ENCODE peak calls at places on chromosomes 6 and 20, in ten cellular contexts. One of them, this sample, is unnamed.

GRCh38 chr20:48771542-48771941 is 56.3 kb downstream of the PREX1 start:
- DNase-seq in activated effector memory CD4-positive, alpha-beta T cell treated with Interleukin-2 at 50 U/mL for 16 hours: no peak
- DNase-seq in GM03348: peak; percentile 91
- DNase-seq in NB4: peak; percentile 96
- DNase-seq in RCC 7860: no peak
- DNase-seq in T-cell: no peak
- DNase-seq in effector memory CD8-positive, alpha-beta T cell: no peak
- DNase-seq in left kidney: peak; percentile 92
- DNase-seq in AG08396: no peak
- DNase-seq in B cell: no peak
- DNase-seq in this sample: no peak

GRCh38 chr6:135212020-135212806 is 31.1 kb downstream of the MYB start:
- DNase-seq in GM03348: peak; percentile 63
- DNase-seq in activated effector memory CD4-positive, alpha-beta T cell treated with Interleukin-2 at 50 U/mL for 16 hours: no peak
- DNase-seq in RCC 7860: no peak
- DNase-seq in B cell: no peak
- DNase-seq in AG08396: peak; percentile 19
- DNase-seq in left kidney: no peak
- DNase-seq in effector memory CD8-positive, alpha-beta T cell: no peak
- DNase-seq in NB4: no peak
- DNase-seq in T-cell: no peak
- DNase-seq in this sample: no peak

GRCh38 chr20:51386586-51386985 is 155.9 kb downstream of the NFATC2 start:
- DNase-seq in T-cell: peak; percentile 10
- DNase-seq in GM03348: no peak
- DNase-seq in RCC 7860: no peak
- DNase-seq in left kidney: no peak
- DNase-seq in B cell: no peak
- DNase-seq in NB4: no peak
- DNase-seq in AG08396: no peak
- DNase-seq in effector memory CD8-positive, alpha-beta T cell: peak; percentile 51
- DNase-seq in activated effector memory CD4-positive, alpha-beta T cell treated with Interleukin-2 at 50 U/mL for 16 hours: peak; percentile 29
- DNase-seq in this sample: no peak

GRCh38 chr6:6925391-6926164 is 182.2 kb upstream of the RREB1 start:
- DNase-seq in left kidney: no peak
- DNase-seq in RCC 7860: no peak
- DNase-seq in activated effector memory CD4-positive, alpha-beta T cell treated with Interleukin-2 at 50 U/mL for 16 hours: no peak
- DNase-seq in T-cell: no peak
- DNase-seq in GM03348: peak; percentile 33
- DNase-seq in effector memory CD8-positive, alpha-beta T cell: no peak
- DNase-seq in AG08396: peak; percentile 21
- DNase-seq in NB4: no peak
- DNase-seq in B cell: no peak
- DNase-seq in this sample: no peak

GRCh38 chr6:50791900-50792508 is 26.7 kb upstream of the TFAP2B start:
- DNase-seq in AG08396: peak; percentile 40
- DNase-seq in RCC 7860: peak; percentile 24
- DNase-seq in effector memory CD8-positive, alpha-beta T cell: no peak
- DNase-seq in NB4: peak; percentile 53
- DNase-seq in GM03348: peak; percentile 66
- DNase-seq in B cell: no peak
- DNase-seq in left kidney: peak; percentile 66
- DNase-seq in T-cell: no peak
- DNase-seq in activated effector memory CD4-positive, alpha-beta T cell treated with Interleukin-2 at 50 U/mL for 16 hours: no peak
- DNase-seq in this sample: no peak

GRCh38 chr6:135212935-135213334 is 31.8 kb downstream of the MYB start:
- DNase-seq in AG08396: peak; percentile 21
- DNase-seq in RCC 7860: no peak
- DNase-seq in effector memory CD8-positive, alpha-beta T cell: no peak
- DNase-seq in B cell: no peak
- DNase-seq in GM03348: peak; percentile 45
- DNase-seq in left kidney: no peak
- DNase-seq in T-cell: no peak
- DNase-seq in NB4: no peak
- DNase-seq in activated effector memory CD4-positive, alpha-beta T cell treated with Interleukin-2 at 50 U/mL for 16 hours: no peak
- DNase-seq in this sample: peak; percentile 28

GRCh38 chr20:54228841-54229240 is 21.0 kb downstream of the PFDN4 start:
- DNase-seq in activated effector memory CD4-positive, alpha-beta T cell treated with Interleukin-2 at 50 U/mL for 16 hours: no peak
- DNase-seq in AG08396: no peak
- DNase-seq in left kidney: no peak
- DNase-seq in T-cell: no peak
- DNase-seq in NB4: no peak
- DNase-seq in GM03348: no peak
- DNase-seq in effector memory CD8-positive, alpha-beta T cell: no peak
- DNase-seq in B cell: no peak
- DNase-seq in RCC 7860: no peak
- DNase-seq in this sample: no peak

GRCh38 chr6:161273356-161273751 is 507 bp downstream of the AGPAT4 start:
- DNase-seq in T-cell: peak; percentile 71
- DNase-seq in GM03348: no peak
- DNase-seq in NB4: peak; percentile 21
- DNase-seq in B cell: no peak
- DNase-seq in RCC 7860: peak; percentile 35
- DNase-seq in effector memory CD8-positive, alpha-beta T cell: peak; percentile 38
- DNase-seq in activated effector memory CD4-positive, alpha-beta T cell treated with Interleukin-2 at 50 U/mL for 16 hours: no peak
- DNase-seq in AG08396: peak; percentile 21
- DNase-seq in left kidney: no peak
- DNase-seq in this sample: no peak

GRCh38 chr6:108080010-108080780 is 5.7 kb upstream of the OSTM1 start:
- DNase-seq in left kidney: no peak
- DNase-seq in GM03348: peak; percentile 51
- DNase-seq in AG08396: peak; percentile 61
- DNase-seq in B cell: no peak
- DNase-seq in NB4: no peak
- DNase-seq in activated effector memory CD4-positive, alpha-beta T cell treated with Interleukin-2 at 50 U/mL for 16 hours: no peak
- DNase-seq in T-cell: no peak
- DNase-seq in RCC 7860: no peak
- DNase-seq in effector memory CD8-positive, alpha-beta T cell: no peak
- DNase-seq in this sample: peak; percentile 76

GRCh38 chr6:68427630-68428029 is 207.5 kb upstream of the ADGRB3 start:
- DNase-seq in effector memory CD8-positive, alpha-beta T cell: no peak
- DNase-seq in AG08396: peak; percentile 5
- DNase-seq in left kidney: no peak
- DNase-seq in NB4: no peak
- DNase-seq in RCC 7860: peak; percentile 72
- DNase-seq in B cell: no peak
- DNase-seq in activated effector memory CD4-positive, alpha-beta T cell treated with Interleukin-2 at 50 U/mL for 16 hours: no peak
- DNase-seq in GM03348: no peak
- DNase-seq in T-cell: no peak
- DNase-seq in this sample: peak; percentile 53

GRCh38 chr6:98044168-98044567 is 761.2 kb upstream of the MMS22L start:
- DNase-seq in NB4: no peak
- DNase-seq in B cell: no peak
- DNase-seq in left kidney: no peak
- DNase-seq in RCC 7860: no peak
- DNase-seq in T-cell: no peak
- DNase-seq in activated effector memory CD4-positive, alpha-beta T cell treated with Interleukin-2 at 50 U/mL for 16 hours: no peak
- DNase-seq in AG08396: no peak
- DNase-seq in effector memory CD8-positive, alpha-beta T cell: no peak
- DNase-seq in GM03348: no peak
- DNase-seq in this sample: no peak

GRCh38 chr6:106254636-106255035 is 70.9 kb downstream of the ATG5 start:
- DNase-seq in B cell: no peak
- DNase-seq in activated effector memory CD4-positive, alpha-beta T cell treated with Interleukin-2 at 50 U/mL for 16 hours: no peak
- DNase-seq in RCC 7860: peak; percentile 62
- DNase-seq in effector memory CD8-positive, alpha-beta T cell: no peak
- DNase-seq in T-cell: no peak
- DNase-seq in GM03348: no peak
- DNase-seq in NB4: peak; percentile 41
- DNase-seq in left kidney: no peak
- DNase-seq in AG08396: no peak
- DNase-seq in this sample: peak; percentile 11

GRCh38 chr20:20022498-20022897 is 5.3 kb downstream of the NAA20 start:
- DNase-seq in RCC 7860: no peak
- DNase-seq in activated effector memory CD4-positive, alpha-beta T cell treated with Interleukin-2 at 50 U/mL for 16 hours: no peak
- DNase-seq in NB4: no peak
- DNase-seq in GM03348: no peak
- DNase-seq in effector memory CD8-positive, alpha-beta T cell: no peak
- DNase-seq in AG08396: no peak
- DNase-seq in B cell: no peak
- DNase-seq in left kidney: no peak
- DNase-seq in T-cell: no peak
- DNase-seq in this sample: no peak

GRCh38 chr6:9138856-9139426 is 703.6 kb upstream of the SLC35B3 start:
- DNase-seq in effector memory CD8-positive, alpha-beta T cell: no peak
- DNase-seq in NB4: no peak
- DNase-seq in GM03348: peak; percentile 36
- DNase-seq in RCC 7860: no peak
- DNase-seq in left kidney: no peak
- DNase-seq in B cell: no peak
- DNase-seq in AG08396: peak; percentile 12
- DNase-seq in activated effector memory CD4-positive, alpha-beta T cell treated with Interleukin-2 at 50 U/mL for 16 hours: no peak
- DNase-seq in T-cell: no peak
- DNase-seq in this sample: peak; percentile 29

GRCh38 chr20:34402461-34402860 is 39.4 kb downstream of the ITCH start:
- DNase-seq in activated effector memory CD4-positive, alpha-beta T cell treated with Interleukin-2 at 50 U/mL for 16 hours: no peak
- DNase-seq in NB4: no peak
- DNase-seq in B cell: no peak
- DNase-seq in T-cell: no peak
- DNase-seq in RCC 7860: no peak
- DNase-seq in AG08396: no peak
- DNase-seq in left kidney: no peak
- DNase-seq in GM03348: no peak
- DNase-seq in effector memory CD8-positive, alpha-beta T cell: no peak
- DNase-seq in this sample: no peak

GRCh38 chr6:151814614-151815013 is 7.1 kb downstream of the ESR1 start:
- DNase-seq in activated effector memory CD4-positive, alpha-beta T cell treated with Interleukin-2 at 50 U/mL for 16 hours: no peak
- DNase-seq in AG08396: no peak
- DNase-seq in T-cell: no peak
- DNase-seq in GM03348: no peak
- DNase-seq in left kidney: no peak
- DNase-seq in effector memory CD8-positive, alpha-beta T cell: no peak
- DNase-seq in NB4: no peak
- DNase-seq in B cell: no peak
- DNase-seq in RCC 7860: no peak
- DNase-seq in this sample: no peak

GRCh38 chr6:158799051-158799792 is 19.9 kb downstream of the EZR start:
- DNase-seq in effector memory CD8-positive, alpha-beta T cell: no peak
- DNase-seq in left kidney: peak; percentile 81
- DNase-seq in AG08396: no peak
- DNase-seq in NB4: no peak
- DNase-seq in GM03348: peak; percentile 18
- DNase-seq in activated effector memory CD4-positive, alpha-beta T cell treated with Interleukin-2 at 50 U/mL for 16 hours: no peak
- DNase-seq in B cell: no peak
- DNase-seq in T-cell: no peak
- DNase-seq in RCC 7860: peak; percentile 64
- DNase-seq in this sample: no peak

GRCh38 chr20:58652606-58653303 is 1.7 kb downstream of the STX16 start:
- DNase-seq in GM03348: no peak
- DNase-seq in AG08396: no peak
- DNase-seq in NB4: peak; percentile 26
- DNase-seq in left kidney: no peak
- DNase-seq in T-cell: no peak
- DNase-seq in effector memory CD8-positive, alpha-beta T cell: peak; percentile 17
- DNase-seq in B cell: no peak
- DNase-seq in RCC 7860: peak; percentile 45
- DNase-seq in activated effector memory CD4-positive, alpha-beta T cell treated with Interleukin-2 at 50 U/mL for 16 hours: no peak
- DNase-seq in this sample: no peak

GRCh38 chr6:2713473-2714358 is 37.0 kb downstream of the MYLK4 start:
- DNase-seq in activated effector memory CD4-positive, alpha-beta T cell treated with Interleukin-2 at 50 U/mL for 16 hours: no peak
- DNase-seq in NB4: peak; percentile 37
- DNase-seq in left kidney: no peak
- DNase-seq in RCC 7860: no peak
- DNase-seq in T-cell: no peak
- DNase-seq in effector memory CD8-positive, alpha-beta T cell: no peak
- DNase-seq in AG08396: peak; percentile 37
- DNase-seq in GM03348: peak; percentile 48
- DNase-seq in B cell: no peak
- DNase-seq in this sample: peak; percentile 83

GRCh38 chr6:13066820-13067219 is 261.5 kb downstream of the TBC1D7 start:
- DNase-seq in NB4: no peak
- DNase-seq in effector memory CD8-positive, alpha-beta T cell: no peak
- DNase-seq in RCC 7860: no peak
- DNase-seq in activated effector memory CD4-positive, alpha-beta T cell treated with Interleukin-2 at 50 U/mL for 16 hours: no peak
- DNase-seq in GM03348: no peak
- DNase-seq in T-cell: no peak
- DNase-seq in B cell: no peak
- DNase-seq in AG08396: no peak
- DNase-seq in left kidney: no peak
- DNase-seq in this sample: no peak

GRCh38 chr6:143222758-143223334 is 162.2 kb downstream of the AIG1 start:
- DNase-seq in GM03348: no peak
- DNase-seq in NB4: no peak
- DNase-seq in activated effector memory CD4-positive, alpha-beta T cell treated with Interleukin-2 at 50 U/mL for 16 hours: no peak
- DNase-seq in left kidney: no peak
- DNase-seq in T-cell: no peak
- DNase-seq in effector memory CD8-positive, alpha-beta T cell: no peak
- DNase-seq in RCC 7860: no peak
- DNase-seq in AG08396: no peak
- DNase-seq in B cell: no peak
- DNase-seq in this sample: no peak

GRCh38 chr6:120764312-120764711 is 570.0 kb downstream of the TBC1D32 start:
- DNase-seq in B cell: no peak
- DNase-seq in RCC 7860: no peak
- DNase-seq in T-cell: no peak
- DNase-seq in GM03348: no peak
- DNase-seq in left kidney: no peak
- DNase-seq in AG08396: no peak
- DNase-seq in activated effector memory CD4-positive, alpha-beta T cell treated with Interleukin-2 at 50 U/mL for 16 hours: no peak
- DNase-seq in NB4: peak; percentile 6
- DNase-seq in effector memory CD8-positive, alpha-beta T cell: no peak
- DNase-seq in this sample: no peak

GRCh38 chr6:152981989-152982767 is 663 bp downstream of the FBXO5 start:
- DNase-seq in AG08396: no peak
- DNase-seq in RCC 7860: no peak
- DNase-seq in activated effector memory CD4-positive, alpha-beta T cell treated with Interleukin-2 at 50 U/mL for 16 hours: no peak
- DNase-seq in NB4: peak; percentile 47
- DNase-seq in effector memory CD8-positive, alpha-beta T cell: no peak
- DNase-seq in B cell: no peak
- DNase-seq in left kidney: peak; percentile 51
- DNase-seq in GM03348: peak; percentile 17
- DNase-seq in T-cell: no peak
- DNase-seq in this sample: no peak

GRCh38 chr6:169853196-169854082 is 102.0 kb downstream of the ERMARD start:
- DNase-seq in AG08396: no peak
- DNase-seq in activated effector memory CD4-positive, alpha-beta T cell treated with Interleukin-2 at 50 U/mL for 16 hours: no peak
- DNase-seq in NB4: no peak
- DNase-seq in B cell: no peak
- DNase-seq in T-cell: no peak
- DNase-seq in effector memory CD8-positive, alpha-beta T cell: no peak
- DNase-seq in RCC 7860: no peak
- DNase-seq in GM03348: no peak
- DNase-seq in left kidney: no peak
- DNase-seq in this sample: no peak

GRCh38 chr6:132412656-132413500 is 11.6 kb upstream of the MOXD1 start:
- DNase-seq in left kidney: no peak
- DNase-seq in effector memory CD8-positive, alpha-beta T cell: no peak
- DNase-seq in T-cell: no peak
- DNase-seq in B cell: no peak
- DNase-seq in GM03348: no peak
- DNase-seq in AG08396: no peak
- DNase-seq in activated effector memory CD4-positive, alpha-beta T cell treated with Interleukin-2 at 50 U/mL for 16 hours: no peak
- DNase-seq in NB4: no peak
- DNase-seq in RCC 7860: no peak
- DNase-seq in this sample: no peak

GRCh38 chr6:167838207-167838748 is 11.6 kb downstream of the AFDN start:
- DNase-seq in effector memory CD8-positive, alpha-beta T cell: no peak
- DNase-seq in B cell: no peak
- DNase-seq in GM03348: no peak
- DNase-seq in RCC 7860: no peak
- DNase-seq in left kidney: no peak
- DNase-seq in NB4: no peak
- DNase-seq in T-cell: no peak
- DNase-seq in AG08396: no peak
- DNase-seq in activated effector memory CD4-positive, alpha-beta T cell treated with Interleukin-2 at 50 U/mL for 16 hours: no peak
- DNase-seq in this sample: no peak

GRCh38 chr6:107318100-107318736 is 141.1 kb downstream of the PDSS2 start:
- DNase-seq in effector memory CD8-positive, alpha-beta T cell: no peak
- DNase-seq in B cell: peak; percentile 63
- DNase-seq in NB4: peak; percentile 84
- DNase-seq in GM03348: peak; percentile 69
- DNase-seq in AG08396: peak; percentile 64
- DNase-seq in activated effector memory CD4-positive, alpha-beta T cell treated with Interleukin-2 at 50 U/mL for 16 hours: no peak
- DNase-seq in RCC 7860: peak; percentile 27
- DNase-seq in left kidney: peak; percentile 85
- DNase-seq in T-cell: peak; percentile 3
- DNase-seq in this sample: peak; percentile 33

GRCh38 chr6:36839819-36840379 is 655 bp upstream of the CPNE5 start:
- DNase-seq in RCC 7860: no peak
- DNase-seq in T-cell: no peak
- DNase-seq in activated effector memory CD4-positive, alpha-beta T cell treated with Interleukin-2 at 50 U/mL for 16 hours: peak; percentile 31
- DNase-seq in AG08396: peak; percentile 85
- DNase-seq in effector memory CD8-positive, alpha-beta T cell: peak; percentile 29
- DNase-seq in GM03348: peak; percentile 84
- DNase-seq in left kidney: peak; percentile 78
- DNase-seq in NB4: peak; percentile 60
- DNase-seq in B cell: no peak
- DNase-seq in this sample: no peak

This sample was measured in astrocyte of the cerebellum.